ENCODE peak calls at places on chromosome 16, in ten cellular contexts. One of them, this sample, is unnamed.

GRCh38 chr16:2954647-2955381 is 9.3 kb upstream of the KREMEN2 start:
- DNase-seq in psoas muscle: no peak
- DNase-seq in keratinocyte: no peak
- DNase-seq in PC-3: no peak
- DNase-seq in substantia nigra: no peak
- DNase-seq in thoracic aorta: no peak
- DNase-seq in fibroblast of lung: no peak
- DNase-seq in neuronal stem cell: no peak
- DNase-seq in aorta: no peak
- DNase-seq in pancreas: no peak
- DNase-seq in this sample: no peak

GRCh38 chr16:1425616-1426370 is 5.1 kb upstream of the PERCC1 start:
- DNase-seq in PC-3: no peak
- DNase-seq in keratinocyte: no peak
- DNase-seq in thoracic aorta: no peak
- DNase-seq in substantia nigra: no peak
- DNase-seq in pancreas: no peak
- DNase-seq in fibroblast of lung: no peak
- DNase-seq in neuronal stem cell: no peak
- DNase-seq in psoas muscle: no peak
- DNase-seq in aorta: no peak
- DNase-seq in this sample: no peak

GRCh38 chr16:8572919-8573724 is 17.2 kb downstream of the TMEM114 start:
- DNase-seq in keratinocyte: peak; percentile 21
- DNase-seq in pancreas: no peak
- DNase-seq in PC-3: peak; percentile 34
- DNase-seq in substantia nigra: no peak
- DNase-seq in aorta: no peak
- DNase-seq in psoas muscle: no peak
- DNase-seq in neuronal stem cell: no peak
- DNase-seq in thoracic aorta: no peak
- DNase-seq in fibroblast of lung: peak; percentile 51
- DNase-seq in this sample: no peak

GRCh38 chr16:1772362-1772907 is at the start of gene EME2:
- DNase-seq in neuronal stem cell: peak; percentile 14
- DNase-seq in fibroblast of lung: no peak
- DNase-seq in aorta: no peak
- DNase-seq in pancreas: no peak
- DNase-seq in keratinocyte: no peak
- DNase-seq in psoas muscle: no peak
- DNase-seq in substantia nigra: no peak
- DNase-seq in thoracic aorta: no peak
- DNase-seq in PC-3: no peak
- DNase-seq in this sample: peak; percentile 44

GRCh38 chr16:15721018-15721417 is 71.0 kb downstream of the NDE1 start:
- DNase-seq in pancreas: no peak
- DNase-seq in PC-3: no peak
- DNase-seq in neuronal stem cell: no peak
- DNase-seq in substantia nigra: no peak
- DNase-seq in psoas muscle: no peak
- DNase-seq in thoracic aorta: no peak
- DNase-seq in keratinocyte: no peak
- DNase-seq in aorta: no peak
- DNase-seq in fibroblast of lung: no peak
- DNase-seq in this sample: no peak

GRCh38 chr16:31010539-31010938 is at the start of gene STX1B:
- DNase-seq in PC-3: no peak
- DNase-seq in substantia nigra: peak; percentile 60
- DNase-seq in pancreas: no peak
- DNase-seq in aorta: no peak
- DNase-seq in keratinocyte: no peak
- DNase-seq in fibroblast of lung: peak; percentile 41
- DNase-seq in neuronal stem cell: peak; percentile 59
- DNase-seq in psoas muscle: no peak
- DNase-seq in thoracic aorta: no peak
- DNase-seq in this sample: peak; percentile 49

GRCh38 chr16:70578035-70578434 is 54.4 kb downstream of the SF3B3 start:
- DNase-seq in neuronal stem cell: no peak
- DNase-seq in substantia nigra: no peak
- DNase-seq in PC-3: no peak
- DNase-seq in keratinocyte: no peak
- DNase-seq in aorta: peak; percentile 9
- DNase-seq in fibroblast of lung: no peak
- DNase-seq in psoas muscle: no peak
- DNase-seq in pancreas: no peak
- DNase-seq in thoracic aorta: no peak
- DNase-seq in this sample: no peak

GRCh38 chr16:27867122-27868110 is 196.1 kb downstream of the GSG1L start:
- DNase-seq in keratinocyte: peak; percentile 11
- DNase-seq in neuronal stem cell: peak; percentile 46
- DNase-seq in pancreas: peak; percentile 4
- DNase-seq in aorta: peak; percentile 73
- DNase-seq in thoracic aorta: no peak
- DNase-seq in PC-3: peak; percentile 75
- DNase-seq in substantia nigra: peak; percentile 64
- DNase-seq in fibroblast of lung: peak; percentile 61
- DNase-seq in psoas muscle: peak; percentile 48
- DNase-seq in this sample: peak; percentile 36

GRCh38 chr16:12902511-12903324 is 1.3 kb downstream of the SHISA9 start:
- DNase-seq in thoracic aorta: no peak
- DNase-seq in aorta: no peak
- DNase-seq in PC-3: no peak
- DNase-seq in fibroblast of lung: no peak
- DNase-seq in substantia nigra: no peak
- DNase-seq in pancreas: no peak
- DNase-seq in neuronal stem cell: peak; percentile 55
- DNase-seq in psoas muscle: no peak
- DNase-seq in keratinocyte: no peak
- DNase-seq in this sample: no peak

GRCh38 chr16:81437860-81438259 is 6.7 kb upstream of the CMIP start:
- DNase-seq in pancreas: no peak
- DNase-seq in PC-3: peak; percentile 16
- DNase-seq in keratinocyte: no peak
- DNase-seq in psoas muscle: no peak
- DNase-seq in fibroblast of lung: no peak
- DNase-seq in aorta: no peak
- DNase-seq in substantia nigra: no peak
- DNase-seq in thoracic aorta: no peak
- DNase-seq in neuronal stem cell: no peak
- DNase-seq in this sample: no peak

GRCh38 chr16:24430937-24431760 is 108.2 kb upstream of the RBBP6 start:
- DNase-seq in substantia nigra: no peak
- DNase-seq in PC-3: peak; percentile 29
- DNase-seq in fibroblast of lung: no peak
- DNase-seq in thoracic aorta: no peak
- DNase-seq in pancreas: no peak
- DNase-seq in neuronal stem cell: no peak
- DNase-seq in psoas muscle: no peak
- DNase-seq in keratinocyte: no peak
- DNase-seq in aorta: no peak
- DNase-seq in this sample: no peak

GRCh38 chr16:71666928-71667707 is 41.1 kb downstream of the MARVELD3 start:
- DNase-seq in substantia nigra: no peak
- DNase-seq in pancreas: no peak
- DNase-seq in keratinocyte: no peak
- DNase-seq in PC-3: peak; percentile 8
- DNase-seq in psoas muscle: no peak
- DNase-seq in thoracic aorta: no peak
- DNase-seq in fibroblast of lung: no peak
- DNase-seq in neuronal stem cell: no peak
- DNase-seq in aorta: no peak
- DNase-seq in this sample: no peak

GRCh38 chr16:49048557-49048956 is 233.1 kb downstream of the CBLN1 start:
- DNase-seq in PC-3: peak; percentile 64
- DNase-seq in aorta: no peak
- DNase-seq in keratinocyte: no peak
- DNase-seq in pancreas: no peak
- DNase-seq in substantia nigra: peak; percentile 19
- DNase-seq in fibroblast of lung: no peak
- DNase-seq in psoas muscle: no peak
- DNase-seq in thoracic aorta: no peak
- DNase-seq in neuronal stem cell: no peak
- DNase-seq in this sample: no peak

GRCh38 chr16:3175157-3176153 is 12.5 kb upstream of the OR1F1 start:
- DNase-seq in neuronal stem cell: no peak
- DNase-seq in pancreas: no peak
- DNase-seq in thoracic aorta: no peak
- DNase-seq in aorta: no peak
- DNase-seq in keratinocyte: no peak
- DNase-seq in PC-3: peak; percentile 63
- DNase-seq in fibroblast of lung: no peak
- DNase-seq in substantia nigra: no peak
- DNase-seq in psoas muscle: no peak
- DNase-seq in this sample: no peak

GRCh38 chr16:593406-593805 is 3.5 kb downstream of the RAB40C start:
- DNase-seq in neuronal stem cell: no peak
- DNase-seq in fibroblast of lung: no peak
- DNase-seq in substantia nigra: no peak
- DNase-seq in aorta: no peak
- DNase-seq in psoas muscle: no peak
- DNase-seq in keratinocyte: peak; percentile 87
- DNase-seq in PC-3: peak; percentile 77
- DNase-seq in thoracic aorta: no peak
- DNase-seq in pancreas: peak; percentile 93
- DNase-seq in this sample: no peak

GRCh38 chr16:57127836-57128235 is 35.5 kb downstream of the CPNE2 start:
- DNase-seq in neuronal stem cell: no peak
- DNase-seq in fibroblast of lung: no peak
- DNase-seq in substantia nigra: no peak
- DNase-seq in aorta: no peak
- DNase-seq in thoracic aorta: no peak
- DNase-seq in keratinocyte: no peak
- DNase-seq in PC-3: no peak
- DNase-seq in pancreas: no peak
- DNase-seq in psoas muscle: no peak
- DNase-seq in this sample: no peak

GRCh38 chr16:50478773-50479149 is 69.4 kb upstream of the NKD1 start:
- DNase-seq in PC-3: no peak
- DNase-seq in aorta: no peak
- DNase-seq in thoracic aorta: no peak
- DNase-seq in neuronal stem cell: no peak
- DNase-seq in fibroblast of lung: no peak
- DNase-seq in substantia nigra: peak; percentile 11
- DNase-seq in psoas muscle: no peak
- DNase-seq in keratinocyte: peak; percentile 5
- DNase-seq in pancreas: no peak
- DNase-seq in this sample: no peak

GRCh38 chr16:88769617-88770458 is 15.2 kb downstream of the PIEZO1 start:
- DNase-seq in substantia nigra: no peak
- DNase-seq in aorta: no peak
- DNase-seq in pancreas: peak; percentile 51
- DNase-seq in psoas muscle: no peak
- DNase-seq in fibroblast of lung: no peak
- DNase-seq in thoracic aorta: no peak
- DNase-seq in neuronal stem cell: peak; percentile 67
- DNase-seq in PC-3: peak; percentile 48
- DNase-seq in keratinocyte: no peak
- DNase-seq in this sample: no peak
- H3K27ac ChIP-seq in substantia nigra: no peak overlapping the region
- H3K27ac ChIP-seq in aorta: no peak overlapping the region
- H3K27ac ChIP-seq in pancreas: peak overlapping the region; percentile 78
- H3K27ac ChIP-seq in psoas muscle: no peak overlapping the region
- H3K27ac ChIP-seq in fibroblast of lung: peak overlapping the region; percentile 69
- H3K27ac ChIP-seq in thoracic aorta: no peak overlapping the region
- H3K27ac ChIP-seq in neuronal stem cell: peak overlapping the region; percentile 56
- H3K27ac ChIP-seq in PC-3: peak overlapping the region; percentile 91
- H3K27ac ChIP-seq in keratinocyte: peak overlapping the region; percentile 81
- H3K27ac ChIP-seq in this sample: no peak overlapping the region

GRCh38 chr16:64250866-64251265 is 871.0 kb downstream of the CDH11 start:
- DNase-seq in pancreas: no peak
- DNase-seq in neuronal stem cell: no peak
- DNase-seq in aorta: no peak
- DNase-seq in keratinocyte: no peak
- DNase-seq in fibroblast of lung: peak; percentile 55
- DNase-seq in substantia nigra: no peak
- DNase-seq in PC-3: no peak
- DNase-seq in thoracic aorta: no peak
- DNase-seq in psoas muscle: no peak
- DNase-seq in this sample: no peak

GRCh38 chr16:64251742-64252141 is 870.1 kb downstream of the CDH11 start:
- DNase-seq in fibroblast of lung: no peak
- DNase-seq in keratinocyte: no peak
- DNase-seq in PC-3: no peak
- DNase-seq in pancreas: no peak
- DNase-seq in neuronal stem cell: no peak
- DNase-seq in aorta: no peak
- DNase-seq in psoas muscle: no peak
- DNase-seq in substantia nigra: no peak
- DNase-seq in thoracic aorta: no peak
- DNase-seq in this sample: no peak

GRCh38 chr16:64253525-64253924 is 868.3 kb downstream of the CDH11 start:
- DNase-seq in psoas muscle: no peak
- DNase-seq in substantia nigra: no peak
- DNase-seq in aorta: no peak
- DNase-seq in neuronal stem cell: no peak
- DNase-seq in keratinocyte: no peak
- DNase-seq in pancreas: no peak
- DNase-seq in PC-3: no peak
- DNase-seq in thoracic aorta: no peak
- DNase-seq in fibroblast of lung: no peak
- DNase-seq in this sample: no peak

GRCh38 chr16:64254443-64255367 is 867.2 kb downstream of the CDH11 start:
- DNase-seq in keratinocyte: no peak
- DNase-seq in thoracic aorta: no peak
- DNase-seq in aorta: no peak
- DNase-seq in substantia nigra: no peak
- DNase-seq in fibroblast of lung: no peak
- DNase-seq in psoas muscle: no peak
- DNase-seq in pancreas: no peak
- DNase-seq in PC-3: no peak
- DNase-seq in neuronal stem cell: no peak
- DNase-seq in this sample: no peak

GRCh38 chr16:64253114-64253513 is 868.7 kb downstream of the CDH11 start:
- DNase-seq in substantia nigra: no peak
- DNase-seq in fibroblast of lung: no peak
- DNase-seq in thoracic aorta: no peak
- DNase-seq in neuronal stem cell: no peak
- DNase-seq in aorta: no peak
- DNase-seq in PC-3: no peak
- DNase-seq in pancreas: no peak
- DNase-seq in keratinocyte: no peak
- DNase-seq in psoas muscle: no peak
- DNase-seq in this sample: no peak
- H3K27ac ChIP-seq in substantia nigra: no peak overlapping the region
- H3K27ac ChIP-seq in fibroblast of lung: no peak overlapping the region
- H3K27ac ChIP-seq in thoracic aorta: no peak overlapping the region
- H3K27ac ChIP-seq in neuronal stem cell: no peak overlapping the region
- H3K27ac ChIP-seq in aorta: no peak overlapping the region
- H3K27ac ChIP-seq in PC-3: no peak overlapping the region
- H3K27ac ChIP-seq in pancreas: no peak overlapping the region
- H3K27ac ChIP-seq in keratinocyte: no peak overlapping the region
- H3K27ac ChIP-seq in psoas muscle: no peak overlapping the region
- H3K27ac ChIP-seq in this sample: no peak overlapping the region

GRCh38 chr16:11328172-11329079 is 16.8 kb upstream of the RMI2 start:
- DNase-seq in PC-3: peak; percentile 85
- DNase-seq in psoas muscle: peak; percentile 60
- DNase-seq in aorta: peak; percentile 82
- DNase-seq in thoracic aorta: no peak
- DNase-seq in fibroblast of lung: peak; percentile 98
- DNase-seq in pancreas: no peak
- DNase-seq in neuronal stem cell: peak; percentile 62
- DNase-seq in keratinocyte: peak; percentile 19
- DNase-seq in substantia nigra: no peak
- DNase-seq in this sample: no peak
- H3K27ac ChIP-seq in PC-3: peak overlapping the region; percentile 64
- H3K27ac ChIP-seq in psoas muscle: no peak overlapping the region
- H3K27ac ChIP-seq in aorta: no peak overlapping the region
- H3K27ac ChIP-seq in thoracic aorta: no peak overlapping the region
- H3K27ac ChIP-seq in fibroblast of lung: peak overlapping the region; percentile 64
- H3K27ac ChIP-seq in pancreas: no peak overlapping the region
- H3K27ac ChIP-seq in neuronal stem cell: peak overlapping the region; percentile 77
- H3K27ac ChIP-seq in keratinocyte: no peak overlapping the region
- H3K27ac ChIP-seq in substantia nigra: no peak overlapping the region
- H3K27ac ChIP-seq in this sample: no peak overlapping the region

GRCh38 chr16:46889245-46889941 is 5.2 kb downstream of the GPT2 start:
- DNase-seq in psoas muscle: no peak
- DNase-seq in thoracic aorta: no peak
- DNase-seq in aorta: no peak
- DNase-seq in pancreas: no peak
- DNase-seq in PC-3: no peak
- DNase-seq in keratinocyte: no peak
- DNase-seq in neuronal stem cell: no peak
- DNase-seq in fibroblast of lung: no peak
- DNase-seq in substantia nigra: no peak
- DNase-seq in this sample: no peak
- H3K27ac ChIP-seq in psoas muscle: peak overlapping the region; percentile 86
- H3K27ac ChIP-seq in thoracic aorta: no peak overlapping the region
- H3K27ac ChIP-seq in aorta: no peak overlapping the region
- H3K27ac ChIP-seq in pancreas: peak overlapping the region; percentile 37
- H3K27ac ChIP-seq in PC-3: no peak overlapping the region
- H3K27ac ChIP-seq in keratinocyte: no peak overlapping the region
- H3K27ac ChIP-seq in neuronal stem cell: no peak overlapping the region
- H3K27ac ChIP-seq in fibroblast of lung: no peak overlapping the region
- H3K27ac ChIP-seq in substantia nigra: no peak overlapping the region
- H3K27ac ChIP-seq in this sample: no peak overlapping the region

This sample was measured in caudate nucleus.